ENCODE peak calls at places on chromosomes 5 and 9, in six cellular contexts. T, R, J, L, W and M are unnamed samples.

GRCh38 chr9:135692410-135692809 is 6.9 kb downstream of the SOHLH1 start:
- DNase-seq in W (no peak), T (no peak), J (no peak), R (no peak), L (peak; percentile 8), M (no peak)

GRCh38 chr9:132204883-132205282 is 43.0 kb downstream of the NTNG2 start:
- DNase-seq in L (no peak), J (no peak), W (no peak), R (no peak), T (no peak), M (no peak)

GRCh38 chr5:95924720-95925119 is 36.9 kb downstream of the ELL2 start:
- DNase-seq in R (no peak), J (no peak), T (no peak), L (no peak), W (no peak), M (no peak)

GRCh38 chr9:121840838-121841760 is 189.7 kb downstream of the DAB2IP start:
- DNase-seq in W (no peak), R (no peak), L (no peak), J (no peak), T (no peak), M (peak; percentile 29)

GRCh38 chr5:35242695-35243258 is 12.5 kb upstream of the PRLR start:
- DNase-seq in L (no peak), T (no peak), J (no peak), R (no peak), W (no peak), M (no peak)

GRCh38 chr5:7209583-7210139 is 186.3 kb upstream of the ADCY2 start:
- DNase-seq in J (no peak), L (no peak), W (no peak), T (no peak), R (peak; percentile 31), M (no peak)

GRCh38 chr9:4068449-4068848 is 231.4 kb downstream of the GLIS3 start:
- DNase-seq in R (no peak), W (no peak), L (no peak), J (no peak), T (peak; percentile 32), M (no peak)

GRCh38 chr5:97550164-97550563 is 367.1 kb upstream of the RIOK2 start:
- DNase-seq in R (no peak), L (peak; percentile 63), T (peak; percentile 21), J (no peak), W (no peak), M (no peak)

GRCh38 chr5:40486437-40487270 is 193.1 kb upstream of the PTGER4 start:
- DNase-seq in T (peak; percentile 33), W (peak; percentile 22), J (no peak), R (no peak), L (peak; percentile 55), M (no peak)

GRCh38 chr9:115849679-115850412 is 303.7 kb upstream of the PAPPA start:
- DNase-seq in W (no peak), R (no peak), J (no peak), T (no peak), L (no peak), M (no peak)

GRCh38 chr5:31329722-31330121 is 136.2 kb downstream of the CDH6 start:
- DNase-seq in R (no peak), L (no peak), T (no peak), W (no peak), J (no peak), M (no peak)

GRCh38 chr9:137484551-137485315 is 25.6 kb upstream of the NSMF start:
- DNase-seq in R (no peak), J (peak; percentile 37), W (no peak), T (no peak), L (no peak), M (no peak)

GRCh38 chr5:44835693-44836092 is 26.9 kb downstream of the MRPS30 start:
- DNase-seq in R (no peak), L (no peak), T (no peak), W (no peak), J (no peak), M (no peak)

GRCh38 chr5:124735169-124735858 is 11.1 kb downstream of the ZNF608 start:
- DNase-seq in R (no peak), T (no peak), W (no peak), J (peak; percentile 38), L (no peak), M (no peak)

GRCh38 chr5:115351356-115352195 is 55.1 kb upstream of the CCDC112 start:
- DNase-seq in L (peak; percentile 53), R (no peak), T (peak; percentile 68), J (no peak), W (no peak), M (no peak)

GRCh38 chr5:58040044-58040443 is 419.8 kb downstream of the PLK2 start:
- DNase-seq in L (no peak), R (no peak), T (no peak), W (no peak), J (no peak), M (no peak)

GRCh38 chr9:80797427-80797825 is 891.9 kb downstream of the TLE1 start:
- DNase-seq in T (no peak), R (no peak), J (no peak), L (no peak), W (no peak), M (no peak)

GRCh38 chr9:36407122-36407723 is 7.2 kb upstream of the RNF38 start:
- DNase-seq in R (peak; percentile 43), T (peak; percentile 69), J (no peak), L (no peak), W (peak; percentile 43), M (peak; percentile 57)

DNA sequence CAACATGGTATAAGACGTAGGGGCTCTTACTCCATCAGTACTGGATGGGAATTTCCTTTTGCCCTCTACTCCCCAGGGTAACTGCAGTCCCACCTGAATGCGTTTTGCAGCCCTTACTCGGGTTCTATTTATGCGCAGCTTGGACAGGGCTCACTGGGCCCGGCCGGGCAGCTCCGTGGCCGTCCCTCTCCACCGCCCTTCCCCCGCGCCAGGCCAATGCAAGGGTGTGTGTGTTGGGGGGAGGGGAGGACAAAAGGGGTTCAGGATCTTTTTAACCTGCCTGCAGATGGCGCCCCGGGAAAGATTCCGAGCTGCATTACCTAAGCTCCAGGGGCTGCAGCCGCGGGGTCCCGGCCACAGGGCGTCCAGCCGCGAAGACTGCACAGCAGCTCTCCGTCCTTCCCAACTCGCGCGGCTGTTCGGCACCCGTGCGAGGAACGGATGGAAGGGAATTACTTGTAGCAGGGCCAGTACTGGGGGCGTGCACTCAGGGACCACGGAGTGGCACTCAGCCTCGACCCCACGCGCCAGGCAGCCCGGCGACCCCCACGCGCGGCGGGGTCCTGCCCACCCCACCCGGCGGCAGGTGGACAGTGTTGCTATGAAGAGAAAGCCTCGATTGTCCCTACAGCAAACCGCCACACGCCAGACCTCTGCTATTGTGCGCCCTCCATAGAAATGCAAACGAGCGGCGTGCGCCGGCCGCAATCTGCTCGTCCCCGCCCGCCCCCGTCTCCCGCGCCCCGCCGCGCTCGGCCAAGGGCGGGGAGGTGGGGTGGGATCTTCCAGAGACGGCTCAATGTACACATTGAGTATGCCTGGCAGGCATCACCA is 966 bp upstream of the GADD45G start:
- DNase-seq in J (peak; percentile 79), L (peak; percentile 27), T (no peak), W (no peak), R (peak; percentile 24), M (peak; percentile 75)
- TF ChIP-seq CTCF in J (no peak), L (peak; percentile 22), T (no peak), W (peak; percentile 17), R (peak; percentile 44), M (no peak)

GRCh38 chr5:176570044-176570443 is 20.9 kb downstream of the CDHR2 start:
- DNase-seq in J (no peak), L (peak; percentile 7), T (peak; percentile 15), R (no peak), W (no peak), M (no peak)
- TF ChIP-seq CTCF in J (no peak), L (no peak), T (peak; percentile 43), R (no peak), W (no peak), M (no peak)

GRCh38 chr5:178290376-178290775 is 57.8 kb upstream of the PHYKPL start:
- DNase-seq in R (no peak), L (no peak), T (no peak), J (no peak), W (no peak), M (no peak)
- TF ChIP-seq CTCF in R (no peak), L (no peak), T (no peak), J (no peak), W (no peak), M (no peak)

GRCh38 chr9:70392189-70392588 is 22.3 kb downstream of the KLF9 start:
- DNase-seq in T (peak; percentile 13), L (no peak), J (no peak), R (no peak), W (no peak), M (no peak)
- TF ChIP-seq CTCF in T (peak; percentile 49), L (peak; percentile 28), J (no peak), R (peak; percentile 9), W (peak; percentile 28), M (no peak)

DNA sequence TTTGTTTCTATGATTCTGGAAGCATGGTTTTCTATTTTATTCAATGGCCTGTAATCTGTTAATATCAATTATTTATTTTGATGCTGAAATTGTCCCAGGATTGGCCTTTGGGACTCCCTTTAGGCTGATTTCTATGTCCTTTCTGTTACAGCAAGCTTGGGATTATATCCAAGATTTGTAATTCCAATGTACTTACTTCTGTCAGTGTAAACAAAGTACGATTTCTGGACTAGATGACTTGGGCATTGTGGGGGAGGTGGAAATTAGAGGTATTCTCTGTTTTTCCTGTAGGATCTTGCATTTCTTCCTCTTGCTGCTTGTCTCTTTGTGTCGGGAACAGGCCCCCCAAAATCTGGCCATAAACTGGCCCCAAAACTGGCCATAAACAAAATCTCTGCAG is 3.7 kb downstream of the PCDHGA12 start:
- DNase-seq in W (no peak), T (no peak), J (no peak), L (no peak), R (no peak), M (no peak)
- TF ChIP-seq CTCF in W (no peak), T (no peak), J (no peak), L (no peak), R (no peak), M (no peak)

DNA sequence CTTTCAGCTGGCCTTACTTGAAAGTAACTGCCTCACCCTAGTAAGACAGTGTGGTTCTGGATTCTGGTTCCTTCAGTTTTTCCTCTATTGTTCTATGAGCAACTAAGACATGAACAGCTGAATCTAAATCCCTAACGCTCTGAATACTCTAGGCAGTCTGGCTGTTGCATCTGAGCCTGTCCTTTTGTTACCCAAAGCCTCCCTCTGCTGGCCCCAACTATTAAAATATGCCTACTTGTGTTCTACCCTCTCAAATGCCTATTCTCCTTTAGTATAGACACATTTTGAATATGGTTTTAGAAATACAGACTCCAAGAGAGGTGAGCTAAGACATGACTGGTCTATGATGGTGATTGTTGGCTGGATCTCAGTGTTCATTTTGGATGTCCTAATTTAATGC is 1203.6 kb upstream of the DMAC1 start:
- DNase-seq in T (no peak), W (no peak), L (no peak), J (no peak), R (no peak), M (no peak)
- TF ChIP-seq CTCF in T (no peak), W (no peak), L (no peak), J (no peak), R (no peak), M (no peak)

GRCh38 chr9:86589273-86589672 is 235.1 kb upstream of the TUT7 start:
- DNase-seq in T (no peak), L (no peak), J (no peak), R (no peak), W (no peak), M (no peak)
- TF ChIP-seq CTCF in T (no peak), L (no peak), J (no peak), R (no peak), W (no peak), M (no peak)

GRCh38 chr5:134018154-134018985 is 13.6 kb upstream of the VDAC1 start:
- DNase-seq in J (peak; percentile 54), T (peak; percentile 91), W (no peak), R (no peak), L (peak; percentile 8), M (no peak)
- TF ChIP-seq CTCF in J (no peak), T (no peak), W (no peak), R (no peak), L (no peak), M (no peak)